ENCODE peak calls at places on chromosome 1, in nine cellular contexts. X is H7; L is GM12865; K is SK-N-SH; O is activated CD4-positive, alpha-beta T cell treated with anti-CD3 and anti-CD28 coated beads for 48 hours; C is esophagus muscularis mucosa; F is caudate nucleus; R is effector CD8-positive, alpha-beta T cell; H is stimulated activated CD4-positive, alpha-beta T cell treated with anti-CD3 and anti-CD28 coated beads, TNF-alpha, amount 100 ng/mL, for 1 hour. P is an unnamed sample.

GRCh38 chr1:208475449-208475848 is 231.3 kb upstream of the PLXNA2 start:
- DNase-seq in X (no peak), L (no peak), K (no peak), O (no peak), C (no peak), F (peak), R (no peak), H (no peak), P (peak)

GRCh38 chr1:202688401-202688800 is 21.9 kb downstream of the SYT2 start:
- DNase-seq in X (no peak), L (no peak), K (no peak), O (no peak), C (no peak), F (no peak), R (no peak), H (no peak), P (no peak)

GRCh38 chr1:100353073-100353801 is 931 bp downstream of the CDC14A start:
- DNase-seq in X (peak), L (peak), K (peak), O (peak), C (no peak), F (peak), R (peak), H (no peak), P (peak)

GRCh38 chr1:1132928-1133750 is 17.2 kb upstream of the C1orf159 start:
- DNase-seq in X (no peak), L (no peak), K (no peak), O (no peak), C (no peak), F (no peak), R (no peak), H (no peak), P (no peak)

GRCh38 chr1:204830671-204831585 is 39.7 kb upstream of the NFASC start:
- DNase-seq in X (peak), L (no peak), K (no peak), O (no peak), C (no peak), F (peak), R (no peak), H (no peak), P (no peak)

GRCh38 chr1:93766451-93766850 is 84.8 kb upstream of the BCAR3 start:
- DNase-seq in X (no peak), L (no peak), K (no peak), O (no peak), C (no peak), F (no peak), R (no peak), H (no peak), P (no peak)

GRCh38 chr1:226510453-226510852 is 38.1 kb upstream of the STUM start:
- DNase-seq in X (no peak), L (no peak), K (no peak), O (no peak), C (no peak), F (no peak), R (no peak), H (no peak), P (no peak)

GRCh38 chr1:234683856-234684632 is 74.1 kb upstream of the IRF2BP2 start:
- DNase-seq in X (peak), L (no peak), K (no peak), O (no peak), C (peak), F (peak), R (no peak), H (no peak), P (peak)

GRCh38 chr1:201307760-201308499 is 24.6 kb downstream of the PKP1 start:
- DNase-seq in X (no peak), L (no peak), K (no peak), O (no peak), C (no peak), F (no peak), R (no peak), H (no peak), P (no peak)